ENCODE peak calls at places on chromosome 15, in five cellular contexts. One of them, this sample, is unnamed.

GRCh38 chr15:63860161-63860954 is 26.6 kb upstream of the HERC1 start:
- DNase-seq in astrocyte of the cerebellum: no peak
- DNase-seq in stimulated activated CD4-positive, alpha-beta T cell treated with anti-CD3 and anti-CD28 coated beads, TNF-alpha, amount 100 ng/mL, for 4 hours: peak; percentile 19
- DNase-seq in NB4: no peak
- DNase-seq in WTC11: no peak
- DNase-seq in this sample: no peak

GRCh38 chr15:57440799-57441198 is 64.5 kb downstream of the CGNL1 start:
- DNase-seq in astrocyte of the cerebellum: peak; percentile 91
- DNase-seq in stimulated activated CD4-positive, alpha-beta T cell treated with anti-CD3 and anti-CD28 coated beads, TNF-alpha, amount 100 ng/mL, for 4 hours: no peak
- DNase-seq in NB4: no peak
- DNase-seq in WTC11: no peak
- DNase-seq in this sample: no peak

GRCh38 chr15:64690578-64691296 is 84.7 kb downstream of the RBPMS2 start:
- DNase-seq in astrocyte of the cerebellum: no peak
- DNase-seq in stimulated activated CD4-positive, alpha-beta T cell treated with anti-CD3 and anti-CD28 coated beads, TNF-alpha, amount 100 ng/mL, for 4 hours: no peak
- DNase-seq in NB4: no peak
- DNase-seq in WTC11: no peak
- DNase-seq in this sample: no peak

GRCh38 chr15:100001405-100001804 is 268.2 kb upstream of the LYSMD4 start:
- DNase-seq in astrocyte of the cerebellum: no peak
- DNase-seq in stimulated activated CD4-positive, alpha-beta T cell treated with anti-CD3 and anti-CD28 coated beads, TNF-alpha, amount 100 ng/mL, for 4 hours: no peak
- DNase-seq in NB4: no peak
- DNase-seq in WTC11: no peak
- DNase-seq in this sample: no peak

GRCh38 chr15:73389539-73389938 is 20.8 kb upstream of the HCN4 start:
- DNase-seq in astrocyte of the cerebellum: no peak
- DNase-seq in stimulated activated CD4-positive, alpha-beta T cell treated with anti-CD3 and anti-CD28 coated beads, TNF-alpha, amount 100 ng/mL, for 4 hours: no peak
- DNase-seq in NB4: no peak
- DNase-seq in WTC11: peak; percentile 35
- DNase-seq in this sample: no peak

GRCh38 chr15:57747206-57747605 is 40.7 kb downstream of the POLR2M start:
- DNase-seq in astrocyte of the cerebellum: no peak
- DNase-seq in stimulated activated CD4-positive, alpha-beta T cell treated with anti-CD3 and anti-CD28 coated beads, TNF-alpha, amount 100 ng/mL, for 4 hours: no peak
- DNase-seq in NB4: peak; percentile 2
- DNase-seq in WTC11: no peak
- DNase-seq in this sample: no peak

GRCh38 chr15:70353606-70354259 is 256.0 kb upstream of the TLE3 start:
- DNase-seq in astrocyte of the cerebellum: no peak
- DNase-seq in stimulated activated CD4-positive, alpha-beta T cell treated with anti-CD3 and anti-CD28 coated beads, TNF-alpha, amount 100 ng/mL, for 4 hours: no peak
- DNase-seq in NB4: no peak
- DNase-seq in WTC11: no peak
- DNase-seq in this sample: no peak

GRCh38 chr15:48928877-48929538 is 34.7 kb downstream of the SHC4 start:
- DNase-seq in astrocyte of the cerebellum: no peak
- DNase-seq in stimulated activated CD4-positive, alpha-beta T cell treated with anti-CD3 and anti-CD28 coated beads, TNF-alpha, amount 100 ng/mL, for 4 hours: no peak
- DNase-seq in NB4: peak; percentile 20
- DNase-seq in WTC11: no peak
- DNase-seq in this sample: no peak

GRCh38 chr15:57626713-57627440 is 35.2 kb downstream of the MYZAP start:
- DNase-seq in astrocyte of the cerebellum: no peak
- DNase-seq in stimulated activated CD4-positive, alpha-beta T cell treated with anti-CD3 and anti-CD28 coated beads, TNF-alpha, amount 100 ng/mL, for 4 hours: no peak
- DNase-seq in NB4: no peak
- DNase-seq in WTC11: no peak
- DNase-seq in this sample: peak; percentile 33

GRCh38 chr15:31357148-31357547 is 30.5 kb downstream of the KLF13 start:
- DNase-seq in astrocyte of the cerebellum: no peak
- DNase-seq in stimulated activated CD4-positive, alpha-beta T cell treated with anti-CD3 and anti-CD28 coated beads, TNF-alpha, amount 100 ng/mL, for 4 hours: no peak
- DNase-seq in NB4: no peak
- DNase-seq in WTC11: no peak
- DNase-seq in this sample: no peak

GRCh38 chr15:31032959-31033358 is 41.5 kb upstream of the MTMR10 start:
- DNase-seq in astrocyte of the cerebellum: peak; percentile 31
- DNase-seq in stimulated activated CD4-positive, alpha-beta T cell treated with anti-CD3 and anti-CD28 coated beads, TNF-alpha, amount 100 ng/mL, for 4 hours: no peak
- DNase-seq in NB4: no peak
- DNase-seq in WTC11: no peak
- DNase-seq in this sample: no peak

This sample was measured in ovary.